ENCODE peak calls at places on chromosome 12, in seven cellular contexts. S is NCI-H2081, R is endothelial cell, X is mammary epithelial cell, H is nephron progenitor cell, N is NCI-H774, D is heart right ventricle. P is an unnamed sample.

GRCh38 chr12:115697341-115697740 is 580.2 kb downstream of the MED13L start:
- DNase-seq in S (no peak), R (no peak), X (no peak), H (no peak), N (peak), D (no peak), P (no peak)

GRCh38 chr12:101414533-101415119 is 7.1 kb upstream of the ARL1 start:
- DNase-seq in S (peak), R (peak), X (peak), H (peak), N (peak), D (no peak), P (no peak)

GRCh38 chr12:49253033-49253623 is 11.8 kb upstream of the TUBA1C start:
- DNase-seq in S (no peak), R (no peak), X (peak), H (no peak), N (no peak), D (no peak), P (no peak)

GRCh38 chr12:25054076-25054782 is 105.3 kb upstream of the BCAT1 start:
- DNase-seq in S (no peak), R (no peak), X (peak), H (no peak), N (no peak), D (no peak), P (no peak)

GRCh38 chr12:112879191-112879705 is 27.5 kb upstream of the OAS1 start:
- DNase-seq in S (no peak), R (no peak), X (no peak), H (no peak), N (no peak), D (no peak), P (no peak)

GRCh38 chr12:92505373-92506340 is 197.1 kb upstream of the PLEKHG7 start:
- DNase-seq in S (peak), R (no peak), X (no peak), H (peak), N (peak), D (peak), P (peak)

GRCh38 chr12:100128509-100128908 is 14.2 kb downstream of the BLTP3B start:
- DNase-seq in S (peak), R (peak), X (peak), H (peak), N (no peak), D (peak), P (peak)

GRCh38 chr12:65106948-65107347 is 14.2 kb downstream of the WIF1 start:
- DNase-seq in S (peak), R (no peak), X (no peak), H (no peak), N (peak), D (no peak), P (no peak)

GRCh38 chr12:52461693-52462092 is 9.7 kb upstream of the KRT6B start:
- DNase-seq in S (no peak), R (no peak), X (no peak), H (no peak), N (no peak), D (peak), P (no peak)

GRCh38 chr12:52925717-52926595 is 21.1 kb upstream of the KRT8 start:
- DNase-seq in S (peak), R (no peak), X (peak), H (no peak), N (peak), D (no peak), P (peak)

GRCh38 chr12:3489057-3489456 is 1.9 kb upstream of the PRMT8 start:
- DNase-seq in S (no peak), R (no peak), X (peak), H (no peak), N (no peak), D (no peak), P (no peak)

GRCh38 chr12:20367731-20368652 is at the start of gene PDE3A:
- DNase-seq in S (no peak), R (peak), X (peak), H (peak), N (no peak), D (peak), P (peak)

GRCh38 chr12:93622485-93622884 is 50.0 kb downstream of the SOCS2 start:
- DNase-seq in S (no peak), R (no peak), X (no peak), H (no peak), N (no peak), D (no peak), P (no peak)

GRCh38 chr12:109715310-109716091 is 1.9 kb downstream of the FAM222A start:
- DNase-seq in S (peak), R (peak), X (no peak), H (peak), N (peak), D (peak), P (peak)

GRCh38 chr12:62631531-62632520 is 165.2 kb downstream of the MON2 start:
- DNase-seq in S (peak), R (peak), X (peak), H (peak), N (peak), D (peak), P (peak)

GRCh38 chr12:795305-795704 is 42.9 kb downstream of the WNK1 start:
- DNase-seq in S (no peak), R (no peak), X (no peak), H (no peak), N (no peak), D (no peak), P (no peak)

GRCh38 chr12:47078733-47079364 is 572 bp upstream of the PCED1B start:
- DNase-seq in S (no peak), R (peak), X (peak), H (peak), N (peak), D (peak), P (no peak)

GRCh38 chr12:93361159-93361919 is 16.4 kb upstream of the NUDT4 start:
- DNase-seq in S (peak), R (no peak), X (peak), H (no peak), N (peak), D (peak), P (no peak)

GRCh38 chr12:19382111-19382526 is 57.2 kb upstream of the AEBP2 start:
- DNase-seq in S (no peak), R (no peak), X (peak), H (no peak), N (no peak), D (no peak), P (no peak)

GRCh38 chr12:65798903-65799302 is 25.4 kb upstream of the HMGA2 start:
- DNase-seq in S (no peak), R (no peak), X (no peak), H (no peak), N (no peak), D (no peak), P (no peak)

GRCh38 chr12:124172646-124173045 is 122.2 kb upstream of the RFLNA start:
- DNase-seq in S (no peak), R (no peak), X (peak), H (no peak), N (no peak), D (no peak), P (no peak)

GRCh38 chr12:91273542-91273941 is 90.9 kb upstream of the DCN start:
- DNase-seq in S (no peak), R (no peak), X (no peak), H (no peak), N (no peak), D (no peak), P (no peak)

GRCh38 chr12:19440019-19440858 is 947 bp downstream of the AEBP2 start:
- DNase-seq in S (peak), R (peak), X (peak), H (peak), N (no peak), D (peak), P (peak)

GRCh38 chr12:49877066-49877465 is 26.6 kb downstream of the FAIM2 start:
- DNase-seq in S (no peak), R (no peak), X (no peak), H (no peak), N (no peak), D (no peak), P (no peak)

GRCh38 chr12:3342051-3342450 is 149.0 kb upstream of the PRMT8 start:
- DNase-seq in S (peak), R (peak), X (no peak), H (peak), N (peak), D (peak), P (peak)